ENCODE peak calls at places on chromosomes 4 and X, in six cellular contexts. V is HCT116, U is heart left ventricle, B is uterus, Y is ovary, J is Peyer's patch. Q is an unnamed sample.
A peak's percentile ranks its signal among the peaks of the same experiment; 100 is the strongest.

GRCh38 chrX:77167993-77168392 is 279.2 kb upstream of the FGF16 start:
- DNase-seq in B (no peak), V (no peak), J (no peak), Y (no peak), U (no peak), Q (no peak)

GRCh38 chrX:7614616-7615015 is 228.4 kb upstream of the VCX start:
- DNase-seq in J (no peak), Y (no peak), U (no peak), B (no peak), V (no peak), Q (no peak)

GRCh38 chr4:75844151-75844662 is 58.0 kb downstream of the PPEF2 start:
- DNase-seq in U (no peak), J (no peak), V (no peak), Y (no peak), B (peak; percentile 39), Q (no peak)

GRCh38 chr4:21893136-21893535 is 55.4 kb downstream of the KCNIP4 start:
- DNase-seq in V (no peak), Y (no peak), J (no peak), U (no peak), B (no peak), Q (no peak)

GRCh38 chr4:184485279-184485678 is 10.9 kb upstream of the IRF2 start:
- DNase-seq in Y (no peak), B (no peak), J (no peak), U (no peak), V (no peak), Q (no peak)

GRCh38 chr4:7135389-7135746 is 57.0 kb upstream of the SORCS2 start:
- DNase-seq in U (no peak), J (no peak), B (no peak), Y (no peak), V (no peak), Q (no peak)

GRCh38 chr4:122836941-122837340 is 10.3 kb downstream of the FGF2 start:
- DNase-seq in Y (no peak), J (no peak), V (no peak), B (no peak), U (no peak), Q (no peak)

GRCh38 chr4:38663021-38663800 is 788 bp upstream of the KLF3 start:
- DNase-seq in J (no peak), B (no peak), Y (peak; percentile 80), U (no peak), V (no peak), Q (peak; percentile 95)

GRCh38 chr4:74504212-74504611 is 59.3 kb downstream of the AREG start:
- DNase-seq in B (no peak), V (no peak), U (no peak), J (no peak), Y (no peak), Q (no peak)

GRCh38 chrX:386239-386767 is 404 bp downstream of the PPP2R3B start:
- DNase-seq in B (no peak), Y (no peak), J (no peak), U (no peak), V (no peak), Q (no peak)

GRCh38 chr4:53431052-53431451 is 53.6 kb downstream of the FIP1L1 start:
- DNase-seq in Y (no peak), V (no peak), B (no peak), U (no peak), J (no peak), Q (no peak)

GRCh38 chr4:125951275-125951887 is 636.6 kb downstream of the FAT4 start:
- DNase-seq in J (no peak), V (no peak), U (no peak), Y (no peak), B (no peak), Q (no peak)

GRCh38 chr4:55184600-55185523 is 59.5 kb upstream of the KDR start:
- DNase-seq in J (peak; percentile 59), B (peak; percentile 42), V (peak; percentile 64), U (peak; percentile 47), Y (peak; percentile 45), Q (no peak)

GRCh38 chrX:17291998-17292658 is 82.9 kb upstream of the NHS start:
- DNase-seq in B (no peak), V (no peak), J (no peak), U (no peak), Y (no peak), Q (no peak)

GRCh38 chr4:147590249-147590920 is 26.8 kb upstream of the TMEM184C start:
- DNase-seq in U (peak; percentile 43), V (peak; percentile 54), B (peak; percentile 68), J (peak; percentile 66), Y (peak; percentile 78), Q (peak; percentile 57)

GRCh38 chr4:12968345-12968744 is 515.8 kb downstream of the RAB28 start:
- DNase-seq in J (no peak), B (no peak), U (no peak), V (no peak), Y (no peak), Q (no peak)

GRCh38 chrX:370963-371745 is 15.6 kb downstream of the PPP2R3B start:
- DNase-seq in B (no peak), Y (no peak), J (no peak), V (no peak), U (no peak), Q (no peak)

GRCh38 chr4:114038762-114039392 is 59.4 kb upstream of the ARSJ start:
- DNase-seq in V (no peak), Y (no peak), J (no peak), B (no peak), U (no peak), Q (no peak)

GRCh38 chr4:152021788-152022438 is 261.1 kb upstream of the GATB start:
- DNase-seq in U (peak; percentile 60), J (no peak), Y (no peak), V (no peak), B (no peak), Q (no peak)

GRCh38 chrX:43974076-43974475 is 886 bp upstream of the NDP start:
- DNase-seq in Y (no peak), U (no peak), J (no peak), B (no peak), V (no peak), Q (no peak)

GRCh38 chr4:54227261-54228063 is 1.6 kb upstream of the PDGFRA start:
- DNase-seq in U (no peak), J (no peak), V (no peak), Y (peak; percentile 58), B (peak; percentile 20), Q (no peak)

GRCh38 chr4:4677825-4678522 is 136.1 kb upstream of the STX18 start:
- DNase-seq in V (peak; percentile 36), J (no peak), B (peak; percentile 66), Y (no peak), U (no peak), Q (no peak)

GRCh38 chr4:120000591-120001296 is 65.9 kb downstream of the MAD2L1 start:
- DNase-seq in Y (no peak), B (no peak), J (no peak), U (no peak), V (no peak), Q (no peak)

DNA sequence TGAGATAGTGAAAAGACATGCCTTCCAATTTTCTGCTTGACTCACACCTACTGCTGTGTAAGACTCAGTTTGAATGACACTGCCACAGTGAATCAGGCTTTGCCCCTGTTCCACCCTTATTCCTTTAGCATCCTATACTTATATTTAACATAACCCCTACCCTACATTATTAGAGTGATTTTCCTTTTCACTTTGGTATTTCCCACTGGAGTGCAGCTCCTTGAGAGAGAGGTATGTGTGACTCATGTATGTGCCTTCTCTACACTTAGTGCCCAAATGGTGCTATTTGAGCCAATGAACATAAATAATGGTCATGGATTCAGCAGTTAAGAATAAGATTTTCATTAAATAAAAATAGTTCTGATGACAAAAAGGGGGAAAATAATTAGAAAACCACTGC is 69.5 kb downstream of the RRAGB start:
- DNase-seq in B (no peak), V (no peak), Y (no peak), U (no peak), J (no peak), Q (no peak)
- H3K4me3 ChIP-seq in B (no peak overlapping the region), V (no peak overlapping the region), Y (no peak overlapping the region), U (no peak overlapping the region), J (no peak overlapping the region), Q (no peak overlapping the region)

DNA sequence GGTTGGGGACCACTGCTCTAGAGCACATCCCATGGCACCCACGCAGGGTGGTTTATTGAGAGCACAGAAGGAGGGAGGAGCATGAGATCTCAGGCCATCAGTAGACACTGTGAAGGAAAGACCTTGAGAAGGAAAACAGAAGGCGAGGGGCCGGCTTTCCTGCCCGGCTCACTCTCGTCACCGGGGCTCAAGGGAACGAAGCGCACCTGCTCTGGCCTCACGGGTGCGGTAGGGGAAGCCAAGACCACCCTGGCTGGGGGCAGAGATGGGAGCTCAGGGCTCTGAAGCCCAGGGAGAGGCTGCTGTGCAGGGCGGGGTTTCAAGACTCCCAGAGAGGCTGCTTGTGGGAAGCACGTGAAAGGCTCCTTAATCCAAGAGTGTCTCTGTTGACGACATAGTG is 105.9 kb downstream of the TNIP2 start:
- DNase-seq in J (peak; percentile 40), Y (no peak), V (no peak), U (no peak), B (no peak), Q (no peak)
- H3K36me3 ChIP-seq in J (peaks cover 56% of the 10 kb centered on the region), Y (no peaks in the 10 kb centered on the region), V (peaks cover 9% of the 10 kb centered on the region), U (peaks cover 53% of the 10 kb centered on the region), B (no peaks in the 10 kb centered on the region), Q (peaks cover 64% of the 10 kb centered on the region)

GRCh38 chr4:3074078-3074845 is at the start of the genes HTT and HTT-AS:
- DNase-seq in U (peak; percentile 98), B (peak; percentile 96), J (peak; percentile 99), Y (peak; percentile 97), V (peak; percentile 85), Q (peak; percentile 99)

GRCh38 chr4:3077796-3078195 is 3.3 kb downstream of the HTT start:
- DNase-seq in J (peak; percentile 62), V (no peak), Y (no peak), U (no peak), B (no peak), Q (no peak)

GRCh38 chr4:3073158-3074077 is 920 bp downstream of the HTT-AS start:
- DNase-seq in V (no peak), J (peak; percentile 52), Y (no peak), U (peak; percentile 49), B (no peak), Q (no peak)

GRCh38 chr4:3075652-3075981 is 1.1 kb downstream of the HTT start:
- DNase-seq in U (no peak), J (no peak), V (no peak), Y (no peak), B (no peak), Q (no peak)

DNA sequence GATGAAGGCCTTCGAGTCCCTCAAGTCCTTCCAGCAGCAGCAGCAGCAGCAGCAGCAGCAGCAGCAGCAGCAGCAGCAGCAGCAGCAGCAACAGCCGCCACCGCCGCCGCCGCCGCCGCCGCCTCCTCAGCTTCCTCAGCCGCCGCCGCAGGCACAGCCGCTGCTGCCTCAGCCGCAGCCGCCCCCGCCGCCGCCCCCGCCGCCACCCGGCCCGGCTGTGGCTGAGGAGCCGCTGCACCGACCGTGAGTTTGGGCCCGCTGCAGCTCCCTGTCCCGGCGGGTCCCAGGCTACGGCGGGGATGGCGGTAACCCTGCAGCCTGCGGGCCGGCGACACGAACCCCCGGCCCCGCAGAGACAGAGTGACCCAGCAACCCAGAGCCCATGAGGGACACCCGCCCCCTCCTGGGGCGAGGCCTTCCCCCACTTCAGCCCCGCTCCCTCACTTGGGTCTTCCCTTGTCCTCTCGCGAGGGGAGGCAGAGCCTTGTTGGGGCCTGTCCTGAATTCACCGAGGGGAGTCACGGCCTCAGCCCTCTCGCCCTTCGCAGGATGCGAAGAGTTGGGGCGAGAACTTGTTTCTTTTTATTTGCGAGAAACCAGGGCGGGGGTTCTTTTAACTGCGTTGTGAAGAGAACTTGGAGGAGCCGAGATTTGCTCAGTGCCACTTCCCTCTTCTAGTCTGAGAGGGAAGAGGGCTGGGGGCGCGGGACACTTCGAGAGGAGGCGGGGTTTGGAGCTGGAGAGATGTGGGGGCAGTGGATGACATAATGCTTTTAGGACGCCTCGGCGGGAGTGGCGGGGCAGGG is 568 bp downstream of the HTT start:
- DNase-seq in J (peak; percentile 71), B (peak; percentile 45), U (peak; percentile 67), Y (peak; percentile 57), V (peak; percentile 27), Q (no peak)
- TF ChIP-seq POLR2A in J (peak; percentile 32), B (no peak), U (no peak), Y (no peak), V (no peak), Q (no peak)

GRCh38 chrX:72273718-72274117 is 3.3 kb downstream of the RPS4X start:
- DNase-seq in B (no peak), V (no peak), Y (no peak), J (no peak), U (no peak), Q (no peak)
- H3K4me3 ChIP-seq in B (no peak overlapping the region), V (no peak overlapping the region), Y (no peak overlapping the region), J (no peak overlapping the region), U (no peak overlapping the region), Q (no peak overlapping the region)

Q was measured in esophagus muscularis mucosa.